ENCODE peak calls at places on chromosomes 2 and 18, in five cellular contexts. One of them, this sample, is unnamed.

GRCh38 chr18:23077493-23078256 is 57.6 kb upstream of the CABLES1 start:
- DNase-seq in germinal center: no peak
- DNase-seq in caudate nucleus: no peak
- DNase-seq in stimulated activated naive B cell treated with anti-CD40 and anti-IgM and Interleukin-4, amounts not matched to agents 10 μg/mL and 1 μg/mL and 100 μg/mL, for 72 hours: no peak
- DNase-seq in WTC11: peak
- DNase-seq in this sample: no peak

GRCh38 chr18:39806519-39806918 is 2148.5 kb upstream of the PIK3C3 start:
- DNase-seq in germinal center: no peak
- DNase-seq in caudate nucleus: no peak
- DNase-seq in WTC11: no peak
- DNase-seq in stimulated activated naive B cell treated with anti-CD40 and anti-IgM and Interleukin-4, amounts not matched to agents 10 μg/mL and 1 μg/mL and 100 μg/mL, for 72 hours: no peak
- DNase-seq in this sample: peak

GRCh38 chr2:9779572-9780264 is 63.6 kb upstream of the TAF1B start:
- DNase-seq in WTC11: no peak
- DNase-seq in stimulated activated naive B cell treated with anti-CD40 and anti-IgM and Interleukin-4, amounts not matched to agents 10 μg/mL and 1 μg/mL and 100 μg/mL, for 72 hours: no peak
- DNase-seq in germinal center: no peak
- DNase-seq in caudate nucleus: no peak
- DNase-seq in this sample: peak

GRCh38 chr2:161033059-161033660 is 127.1 kb upstream of the TANK start:
- DNase-seq in WTC11: no peak
- DNase-seq in germinal center: no peak
- DNase-seq in caudate nucleus: no peak
- DNase-seq in stimulated activated naive B cell treated with anti-CD40 and anti-IgM and Interleukin-4, amounts not matched to agents 10 μg/mL and 1 μg/mL and 100 μg/mL, for 72 hours: no peak
- DNase-seq in this sample: no peak

GRCh38 chr2:217434183-217434620 is 568.6 kb downstream of the TNS1 start:
- DNase-seq in germinal center: peak
- DNase-seq in WTC11: peak
- DNase-seq in caudate nucleus: peak
- DNase-seq in stimulated activated naive B cell treated with anti-CD40 and anti-IgM and Interleukin-4, amounts not matched to agents 10 μg/mL and 1 μg/mL and 100 μg/mL, for 72 hours: no peak
- DNase-seq in this sample: peak

GRCh38 chr2:62347563-62348270 is 151.8 kb downstream of the B3GNT2 start:
- DNase-seq in germinal center: no peak
- DNase-seq in caudate nucleus: no peak
- DNase-seq in WTC11: no peak
- DNase-seq in stimulated activated naive B cell treated with anti-CD40 and anti-IgM and Interleukin-4, amounts not matched to agents 10 μg/mL and 1 μg/mL and 100 μg/mL, for 72 hours: peak
- DNase-seq in this sample: no peak

GRCh38 chr18:48896326-48896874 is 54.4 kb downstream of the SMAD7 start:
- DNase-seq in germinal center: no peak
- DNase-seq in WTC11: no peak
- DNase-seq in stimulated activated naive B cell treated with anti-CD40 and anti-IgM and Interleukin-4, amounts not matched to agents 10 μg/mL and 1 μg/mL and 100 μg/mL, for 72 hours: no peak
- DNase-seq in caudate nucleus: no peak
- DNase-seq in this sample: no peak

GRCh38 chr2:144237845-144238637 is 281.9 kb downstream of the ZEB2 start:
- DNase-seq in WTC11: no peak
- DNase-seq in germinal center: no peak
- DNase-seq in caudate nucleus: no peak
- DNase-seq in stimulated activated naive B cell treated with anti-CD40 and anti-IgM and Interleukin-4, amounts not matched to agents 10 μg/mL and 1 μg/mL and 100 μg/mL, for 72 hours: no peak
- DNase-seq in this sample: no peak

GRCh38 chr18:4374564-4374963 is 80.5 kb downstream of the DLGAP1 start:
- DNase-seq in stimulated activated naive B cell treated with anti-CD40 and anti-IgM and Interleukin-4, amounts not matched to agents 10 μg/mL and 1 μg/mL and 100 μg/mL, for 72 hours: no peak
- DNase-seq in WTC11: no peak
- DNase-seq in caudate nucleus: no peak
- DNase-seq in germinal center: no peak
- DNase-seq in this sample: no peak

GRCh38 chr2:230714122-230714453 is 1.4 kb downstream of the CAB39 start:
- DNase-seq in WTC11: no peak
- DNase-seq in germinal center: peak
- DNase-seq in caudate nucleus: no peak
- DNase-seq in stimulated activated naive B cell treated with anti-CD40 and anti-IgM and Interleukin-4, amounts not matched to agents 10 μg/mL and 1 μg/mL and 100 μg/mL, for 72 hours: no peak
- DNase-seq in this sample: peak

GRCh38 chr2:189696223-189696622 is 21.8 kb downstream of the ANKAR start:
- DNase-seq in WTC11: no peak
- DNase-seq in caudate nucleus: no peak
- DNase-seq in stimulated activated naive B cell treated with anti-CD40 and anti-IgM and Interleukin-4, amounts not matched to agents 10 μg/mL and 1 μg/mL and 100 μg/mL, for 72 hours: no peak
- DNase-seq in germinal center: no peak
- DNase-seq in this sample: no peak

GRCh38 chr2:229083606-229084349 is 187.3 kb downstream of the PID1 start:
- DNase-seq in WTC11: no peak
- DNase-seq in stimulated activated naive B cell treated with anti-CD40 and anti-IgM and Interleukin-4, amounts not matched to agents 10 μg/mL and 1 μg/mL and 100 μg/mL, for 72 hours: no peak
- DNase-seq in caudate nucleus: no peak
- DNase-seq in germinal center: no peak
- DNase-seq in this sample: no peak

GRCh38 chr2:179070895-179071294 is 21.0 kb upstream of the CCDC141 start:
- DNase-seq in caudate nucleus: no peak
- DNase-seq in WTC11: no peak
- DNase-seq in stimulated activated naive B cell treated with anti-CD40 and anti-IgM and Interleukin-4, amounts not matched to agents 10 μg/mL and 1 μg/mL and 100 μg/mL, for 72 hours: no peak
- DNase-seq in germinal center: no peak
- DNase-seq in this sample: no peak

GRCh38 chr2:241796610-241797138 is 12.3 kb upstream of the NEU4 start:
- DNase-seq in germinal center: no peak
- DNase-seq in caudate nucleus: no peak
- DNase-seq in stimulated activated naive B cell treated with anti-CD40 and anti-IgM and Interleukin-4, amounts not matched to agents 10 μg/mL and 1 μg/mL and 100 μg/mL, for 72 hours: no peak
- DNase-seq in WTC11: no peak
- DNase-seq in this sample: peak

GRCh38 chr2:9249036-9249800 is 42.6 kb downstream of the ASAP2 start:
- DNase-seq in germinal center: no peak
- DNase-seq in WTC11: no peak
- DNase-seq in stimulated activated naive B cell treated with anti-CD40 and anti-IgM and Interleukin-4, amounts not matched to agents 10 μg/mL and 1 μg/mL and 100 μg/mL, for 72 hours: no peak
- DNase-seq in caudate nucleus: no peak
- DNase-seq in this sample: no peak

GRCh38 chr18:60404686-60405085 is 32.1 kb upstream of the MC4R start:
- DNase-seq in caudate nucleus: no peak
- DNase-seq in germinal center: no peak
- DNase-seq in WTC11: no peak
- DNase-seq in stimulated activated naive B cell treated with anti-CD40 and anti-IgM and Interleukin-4, amounts not matched to agents 10 μg/mL and 1 μg/mL and 100 μg/mL, for 72 hours: no peak
- DNase-seq in this sample: no peak

GRCh38 chr2:45953376-45954050 is 302.0 kb downstream of the PRKCE start:
- DNase-seq in WTC11: no peak
- DNase-seq in stimulated activated naive B cell treated with anti-CD40 and anti-IgM and Interleukin-4, amounts not matched to agents 10 μg/mL and 1 μg/mL and 100 μg/mL, for 72 hours: no peak
- DNase-seq in germinal center: no peak
- DNase-seq in caudate nucleus: no peak
- DNase-seq in this sample: no peak

GRCh38 chr2:100321881-100322820 is at the start of gene LONRF2:
- DNase-seq in germinal center: peak
- DNase-seq in WTC11: peak
- DNase-seq in caudate nucleus: no peak
- DNase-seq in stimulated activated naive B cell treated with anti-CD40 and anti-IgM and Interleukin-4, amounts not matched to agents 10 μg/mL and 1 μg/mL and 100 μg/mL, for 72 hours: peak
- DNase-seq in this sample: no peak

GRCh38 chr2:100935372-100935752 is 66.7 kb upstream of the RPL31 start:
- DNase-seq in stimulated activated naive B cell treated with anti-CD40 and anti-IgM and Interleukin-4, amounts not matched to agents 10 μg/mL and 1 μg/mL and 100 μg/mL, for 72 hours: no peak
- DNase-seq in germinal center: no peak
- DNase-seq in caudate nucleus: no peak
- DNase-seq in WTC11: no peak
- DNase-seq in this sample: no peak

GRCh38 chr2:74584088-74584645 is 29.6 kb downstream of the DOK1 start:
- DNase-seq in stimulated activated naive B cell treated with anti-CD40 and anti-IgM and Interleukin-4, amounts not matched to agents 10 μg/mL and 1 μg/mL and 100 μg/mL, for 72 hours: no peak
- DNase-seq in caudate nucleus: no peak
- DNase-seq in WTC11: no peak
- DNase-seq in germinal center: no peak
- DNase-seq in this sample: no peak

GRCh38 chr18:10398571-10398970 is 55.9 kb upstream of the APCDD1 start:
- DNase-seq in stimulated activated naive B cell treated with anti-CD40 and anti-IgM and Interleukin-4, amounts not matched to agents 10 μg/mL and 1 μg/mL and 100 μg/mL, for 72 hours: no peak
- DNase-seq in caudate nucleus: no peak
- DNase-seq in WTC11: no peak
- DNase-seq in germinal center: no peak
- DNase-seq in this sample: no peak

GRCh38 chr2:85740193-85740592 is 13.6 kb upstream of the ATOH8 start:
- DNase-seq in stimulated activated naive B cell treated with anti-CD40 and anti-IgM and Interleukin-4, amounts not matched to agents 10 μg/mL and 1 μg/mL and 100 μg/mL, for 72 hours: no peak
- DNase-seq in caudate nucleus: no peak
- DNase-seq in germinal center: no peak
- DNase-seq in WTC11: no peak
- DNase-seq in this sample: no peak

GRCh38 chr18:63410792-63411191 is 11.5 kb downstream of the VPS4B start:
- DNase-seq in caudate nucleus: no peak
- DNase-seq in germinal center: no peak
- DNase-seq in WTC11: no peak
- DNase-seq in stimulated activated naive B cell treated with anti-CD40 and anti-IgM and Interleukin-4, amounts not matched to agents 10 μg/mL and 1 μg/mL and 100 μg/mL, for 72 hours: no peak
- DNase-seq in this sample: no peak

GRCh38 chr2:96800762-96801463 is 15.2 kb upstream of the CNNM3 start:
- DNase-seq in stimulated activated naive B cell treated with anti-CD40 and anti-IgM and Interleukin-4, amounts not matched to agents 10 μg/mL and 1 μg/mL and 100 μg/mL, for 72 hours: peak
- DNase-seq in caudate nucleus: peak
- DNase-seq in WTC11: peak
- DNase-seq in germinal center: peak
- DNase-seq in this sample: peak

GRCh38 chr2:110748489-110748867 is 16.1 kb downstream of the ACOXL start:
- DNase-seq in caudate nucleus: no peak
- DNase-seq in WTC11: no peak
- DNase-seq in germinal center: peak
- DNase-seq in stimulated activated naive B cell treated with anti-CD40 and anti-IgM and Interleukin-4, amounts not matched to agents 10 μg/mL and 1 μg/mL and 100 μg/mL, for 72 hours: peak
- DNase-seq in this sample: peak

GRCh38 chr18:73232933-73233332 is 365.1 kb upstream of the NETO1 start:
- DNase-seq in caudate nucleus: no peak
- DNase-seq in germinal center: no peak
- DNase-seq in stimulated activated naive B cell treated with anti-CD40 and anti-IgM and Interleukin-4, amounts not matched to agents 10 μg/mL and 1 μg/mL and 100 μg/mL, for 72 hours: no peak
- DNase-seq in WTC11: no peak
- DNase-seq in this sample: no peak

GRCh38 chr2:29920130-29920577 is 1.2 kb downstream of the ALK start:
- DNase-seq in WTC11: peak
- DNase-seq in caudate nucleus: no peak
- DNase-seq in stimulated activated naive B cell treated with anti-CD40 and anti-IgM and Interleukin-4, amounts not matched to agents 10 μg/mL and 1 μg/mL and 100 μg/mL, for 72 hours: peak
- DNase-seq in germinal center: peak
- DNase-seq in this sample: peak

GRCh38 chr2:236045264-236046235 is 122.6 kb downstream of the GBX2 start:
- DNase-seq in germinal center: no peak
- DNase-seq in WTC11: no peak
- DNase-seq in caudate nucleus: no peak
- DNase-seq in stimulated activated naive B cell treated with anti-CD40 and anti-IgM and Interleukin-4, amounts not matched to agents 10 μg/mL and 1 μg/mL and 100 μg/mL, for 72 hours: no peak
- DNase-seq in this sample: no peak